ENCODE peak calls at places on chromosomes 5 and 9, in eight cellular contexts. T is AG09309, S is HFF-Myc, G is stomach, K is colonic mucosa, Z is OCI-LY7, I is psoas muscle, J is astrocyte of the spinal cord. E is an unnamed sample.

GRCh38 chr9:16773116-16773515 is 97.4 kb downstream of the BNC2 start:
- DNase-seq in S (no peak), Z (no peak), J (no peak), K (no peak), T (no peak), I (no peak), G (no peak), E (no peak)

GRCh38 chr9:105908069-105908468 is 213.7 kb downstream of the TMEM38B start:
- DNase-seq in Z (no peak), K (no peak), G (no peak), S (no peak), T (no peak), I (no peak), J (no peak), E (no peak)

GRCh38 chr9:79292731-79293280 is 279.0 kb upstream of the TLE4 start:
- DNase-seq in T (no peak), S (no peak), J (no peak), I (no peak), K (no peak), Z (no peak), G (no peak), E (no peak)

GRCh38 chr5:142253938-142254895 is 70.6 kb downstream of the SPRY4 start:
- DNase-seq in J (peak; percentile 40), S (no peak), T (peak; percentile 39), Z (no peak), G (no peak), K (no peak), I (no peak), E (no peak)

GRCh38 chr5:80672140-80672736 is 17.5 kb upstream of the DHFR start:
- DNase-seq in S (peak; percentile 29), G (peak; percentile 75), J (peak; percentile 68), Z (peak; percentile 78), T (no peak), I (peak; percentile 53), K (peak; percentile 81), E (peak; percentile 20)

GRCh38 chr9:89597711-89598707 is 6.8 kb upstream of the GADD45G start:
- DNase-seq in T (no peak), S (peak; percentile 31), Z (peak; percentile 68), G (peak; percentile 64), J (peak; percentile 54), I (no peak), K (peak; percentile 75), E (no peak)

GRCh38 chr5:120684749-120685415 is 220.8 kb downstream of the PRR16 start:
- DNase-seq in J (peak; percentile 17), I (no peak), S (peak; percentile 10), G (no peak), T (no peak), K (no peak), Z (peak; percentile 2), E (no peak)

GRCh38 chr9:77421506-77422265 is 226.4 kb downstream of the GNA14 start:
- DNase-seq in Z (no peak), K (no peak), T (no peak), J (peak; percentile 48), S (no peak), I (no peak), G (no peak), E (no peak)

GRCh38 chr9:116450378-116451139 is 236.5 kb upstream of the TRIM32 start:
- DNase-seq in I (no peak), T (no peak), S (no peak), G (no peak), J (peak; percentile 87), K (no peak), Z (no peak), E (peak; percentile 34)

GRCh38 chr5:131536211-131536826 is 98.7 kb downstream of the RAPGEF6 start:
- DNase-seq in J (peak; percentile 73), S (no peak), K (no peak), G (no peak), Z (peak; percentile 72), I (no peak), T (no peak), E (no peak)

DNA sequence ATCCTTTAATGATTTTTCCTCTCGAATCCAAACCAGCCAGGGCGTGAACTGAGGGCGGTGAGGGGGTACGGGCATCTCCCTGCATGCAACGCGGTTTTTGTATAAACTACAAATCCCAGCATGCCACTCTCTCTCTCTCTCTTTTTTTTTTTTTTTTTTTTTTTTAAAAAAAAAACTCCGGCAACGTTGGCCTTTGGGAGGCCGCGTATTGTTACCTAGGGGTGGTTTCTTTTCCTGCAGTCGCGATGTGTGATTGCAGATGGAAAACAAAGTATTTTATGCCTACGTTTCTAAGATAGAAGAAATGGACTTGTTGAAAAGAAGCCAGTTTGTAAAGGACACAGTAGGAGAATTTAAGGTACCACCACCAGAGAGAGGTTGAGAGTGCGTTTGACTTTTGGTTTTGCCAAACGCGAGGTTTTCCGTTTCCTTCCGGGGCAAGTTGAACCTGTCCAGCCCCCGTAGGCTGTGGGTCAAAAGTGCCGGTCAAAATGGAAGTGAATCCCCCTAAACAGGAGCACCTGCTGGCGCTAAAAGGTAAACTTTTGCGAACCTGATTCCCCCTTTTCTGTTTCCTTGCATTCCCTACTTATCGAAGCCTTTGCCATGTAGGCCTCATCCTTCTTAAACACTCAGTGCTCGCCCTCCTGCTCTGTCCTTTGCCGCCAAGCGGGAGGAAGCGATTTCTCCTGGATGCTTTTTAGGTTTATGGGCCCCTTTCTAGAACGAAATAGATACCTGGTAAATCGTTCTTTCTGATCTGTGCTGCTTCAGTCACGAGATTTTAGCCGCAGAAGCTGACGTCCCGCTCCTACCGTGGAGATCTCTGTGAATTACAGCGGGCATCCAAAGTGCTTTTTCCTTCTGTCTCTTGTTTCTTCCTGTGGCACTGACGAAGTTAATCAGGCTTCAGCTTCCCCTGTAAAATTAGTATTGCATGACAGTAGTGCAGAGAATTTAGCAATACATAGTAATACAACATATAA is at the start of the genes SHLD3 and TRAPPC13:
- DNase-seq in T (peak; percentile 46), Z (peak; percentile 92), K (peak; percentile 92), I (peak; percentile 79), S (peak; percentile 52), G (peak; percentile 81), J (peak; percentile 94), E (peak; percentile 64)
- TF ChIP-seq CTCF in T (no peak), Z (peak; percentile 11), K (no peak), I (peak; percentile 6), S (no peak), G (peak; percentile 25), J (peak; percentile 3), E (no peak)

GRCh38 chr5:149273237-149273636 is 1.6 kb downstream of the AFAP1L1 start:
- DNase-seq in I (no peak), T (no peak), K (no peak), S (no peak), Z (no peak), G (no peak), J (no peak), E (no peak)
- H3K4me3 ChIP-seq in I (peak overlapping the region; percentile 75), T (no peak overlapping the region), K (no peak overlapping the region), S (peak overlapping the region; percentile 54), Z (no peak overlapping the region), G (peak overlapping the region; percentile 64), J (no peak overlapping the region), E (no peak overlapping the region)

GRCh38 chr9:19967567-19968459 is 179.0 kb upstream of the SLC24A2 start:
- DNase-seq in Z (peak; percentile 2), G (no peak), S (no peak), T (no peak), J (no peak), K (no peak), I (no peak), E (no peak)
- TF ChIP-seq CTCF in Z (peak; percentile 41), G (no peak), S (no peak), T (no peak), J (no peak), K (no peak), I (no peak), E (no peak)

DNA sequence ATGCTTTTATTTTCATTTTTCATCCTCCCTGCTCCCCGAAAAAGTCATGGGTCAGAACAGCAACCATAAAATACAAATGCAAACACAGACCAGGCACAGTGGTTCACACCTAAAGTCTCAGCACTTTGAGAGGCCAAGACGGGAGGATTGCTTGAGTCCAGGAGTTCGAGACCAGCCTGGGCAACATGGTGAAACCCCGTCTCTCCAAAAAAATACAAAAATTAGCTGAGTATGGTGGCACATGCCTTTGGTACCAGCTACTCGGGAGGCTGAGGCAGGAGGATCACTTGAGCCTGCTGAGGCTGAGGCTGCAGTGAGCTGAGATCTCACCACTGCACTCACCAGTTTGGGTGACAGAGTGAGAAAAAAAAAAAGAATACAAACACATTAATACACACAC is 60.3 kb downstream of the ARHGEF37 start:
- DNase-seq in I (no peak), G (no peak), Z (no peak), S (no peak), K (no peak), J (no peak), T (no peak), E (no peak)
- H3K4me3 ChIP-seq in I (peak overlapping the region; percentile 62), G (no peak overlapping the region), Z (no peak overlapping the region), S (no peak overlapping the region), K (peak overlapping the region; percentile 16), J (no peak overlapping the region), T (no peak overlapping the region), E (no peak overlapping the region)

GRCh38 chr9:123725389-123725788 is 204.5 kb downstream of the DENND1A start:
- DNase-seq in Z (no peak), K (no peak), T (peak; percentile 24), G (no peak), S (no peak), I (no peak), J (peak; percentile 59), E (no peak)

GRCh38 chr9:123727332-123727731 is 202.6 kb downstream of the DENND1A start:
- DNase-seq in I (no peak), K (no peak), Z (no peak), G (no peak), S (no peak), T (no peak), J (no peak), E (no peak)

GRCh38 chr9:123722378-123722777 is 207.5 kb downstream of the DENND1A start:
- DNase-seq in Z (no peak), T (no peak), J (no peak), K (no peak), G (no peak), I (no peak), S (no peak), E (no peak)

GRCh38 chr9:123723135-123723875 is 206.6 kb downstream of the DENND1A start:
- DNase-seq in G (no peak), J (no peak), K (no peak), S (no peak), T (no peak), I (no peak), Z (no peak), E (no peak)

GRCh38 chr9:123724211-123724831 is 205.6 kb downstream of the DENND1A start:
- DNase-seq in Z (no peak), I (no peak), K (no peak), G (no peak), J (peak; percentile 50), T (peak; percentile 37), S (no peak), E (no peak)
- TF ChIP-seq CTCF in Z (no peak), I (peak; percentile 12), K (no peak), G (no peak), J (no peak), T (peak; percentile 57), S (no peak), E (peak; percentile 42)